ENCODE peak calls at places on chromosomes 4 and X, in four cellular contexts. Y is fibroblast of pulmonary artery, A is foreskin fibroblast, U is cardiac fibroblast. C is an unnamed sample.

GRCh38 chrX:44843318-44843702 is 511 bp upstream of the DUSP21 start:
- DNase-seq in Y (no peak), A (no peak), U (no peak), C (no peak)

GRCh38 chrX:152220612-152221011 is 82.2 kb upstream of the MAGEA10 start:
- DNase-seq in Y (peak; percentile 0), A (no peak), U (peak; percentile 44), C (peak; percentile 74)

GRCh38 chr4:166546009-166546408 is 673.0 kb downstream of the TLL1 start:
- DNase-seq in Y (no peak), A (no peak), U (no peak), C (no peak)

GRCh38 chr4:41455215-41455614 is 82.7 kb upstream of the LIMCH1 start:
- DNase-seq in Y (no peak), A (no peak), U (no peak), C (no peak)

GRCh38 chr4:1395941-1396805 is 10.1 kb downstream of the NKX1-1 start:
- DNase-seq in Y (no peak), A (no peak), U (no peak), C (no peak)

GRCh38 chr4:139419388-139419914 is 34.5 kb upstream of the RAB33B start:
- DNase-seq in Y (peak; percentile 96), A (peak; percentile 70), U (peak; percentile 95), C (peak; percentile 66)

GRCh38 chr4:44671636-44672035 is 6.6 kb upstream of the GUF1 start:
- DNase-seq in Y (no peak), A (no peak), U (no peak), C (no peak)

GRCh38 chr4:19382993-19383392 is 868.7 kb upstream of the SLIT2 start:
- DNase-seq in Y (peak; percentile 31), A (peak; percentile 73), U (peak; percentile 63), C (no peak)

GRCh38 chr4:1249731-1250526 is 999 bp upstream of the CTBP1 start:
- DNase-seq in Y (peak; percentile 46), A (no peak), U (peak; percentile 63), C (peak; percentile 26)

GRCh38 chrX:3244955-3245354 is 101.5 kb downstream of the MXRA5 start:
- DNase-seq in Y (peak; percentile 10), A (no peak), U (peak; percentile 6), C (no peak)

GRCh38 chr4:1608196-1608820 is 75.8 kb downstream of the FAM53A start:
- DNase-seq in Y (no peak), A (no peak), U (no peak), C (no peak)

GRCh38 chr4:23877758-23878229 is 12.1 kb downstream of the PPARGC1A start:
- DNase-seq in Y (peak; percentile 16), A (no peak), U (peak; percentile 5), C (peak; percentile 49)

GRCh38 chr4:185165605-185166063 is 22.6 kb downstream of the SLC25A4 start:
- DNase-seq in Y (peak; percentile 87), A (peak; percentile 63), U (peak; percentile 40), C (peak; percentile 74)

GRCh38 chr4:184313710-184314659 is 96.3 kb upstream of the ENPP6 start:
- DNase-seq in Y (no peak), A (no peak), U (no peak), C (no peak)

GRCh38 chrX:50700921-50701320 is 113.1 kb downstream of the SHROOM4 start:
- DNase-seq in Y (no peak), A (no peak), U (peak; percentile 61), C (no peak)

GRCh38 chr4:8128096-8128856 is 30.3 kb downstream of the ABLIM2 start:
- DNase-seq in Y (no peak), A (no peak), U (no peak), C (no peak)

GRCh38 chr4:38957947-38958346 is 74.3 kb downstream of the TMEM156 start:
- DNase-seq in Y (no peak), A (no peak), U (no peak), C (no peak)

GRCh38 chr4:92234393-92235176 is 69.2 kb upstream of the GRID2 start:
- DNase-seq in Y (peak; percentile 100), A (peak; percentile 70), U (peak; percentile 99), C (peak; percentile 92)

GRCh38 chr4:185716008-185716976 is 95.7 kb downstream of the SORBS2 start:
- DNase-seq in Y (no peak), A (no peak), U (no peak), C (no peak)

GRCh38 chr4:81592698-81593097 is 121.0 kb upstream of the RASGEF1B start:
- DNase-seq in Y (no peak), A (no peak), U (no peak), C (no peak)

GRCh38 chr4:37157403-37158167 is 87.0 kb upstream of the NWD2 start:
- DNase-seq in Y (no peak), A (no peak), U (no peak), C (no peak)

GRCh38 chrX:153521034-153521433 is 3.6 kb downstream of the ATP2B3 start:
- DNase-seq in Y (peak; percentile 26), A (no peak), U (no peak), C (no peak)

GRCh38 chr4:127370495-127371069 is 262.2 kb upstream of the INTU start:
- DNase-seq in Y (peak; percentile 30), A (no peak), U (no peak), C (no peak)

GRCh38 chr4:84481879-84482245 is 17.2 kb downstream of the NKX6-1 start:
- DNase-seq in Y (no peak), A (no peak), U (no peak), C (no peak)

GRCh38 chr4:19838858-19839257 is 412.8 kb upstream of the SLIT2 start:
- DNase-seq in Y (no peak), A (no peak), U (no peak), C (no peak)

GRCh38 chr4:85955614-85956295 is 404.1 kb downstream of the MAPK10 start:
- DNase-seq in Y (no peak), A (no peak), U (no peak), C (no peak)

GRCh38 chr4:48129307-48130014 is 4.6 kb downstream of the TXK start:
- DNase-seq in Y (peak; percentile 16), A (no peak), U (no peak), C (no peak)

GRCh38 chr4:2255501-2256155 is 6.3 kb downstream of the MXD4 start:
- DNase-seq in Y (peak; percentile 70), A (no peak), U (no peak), C (no peak)

GRCh38 chr4:67896421-67897065 is 12.7 kb upstream of the TMPRSS11D start:
- DNase-seq in Y (no peak), A (no peak), U (no peak), C (no peak)

GRCh38 chr4:6420036-6420435 is 52.4 kb downstream of the PPP2R2C start:
- DNase-seq in Y (no peak), A (no peak), U (no peak), C (no peak)

DNA sequence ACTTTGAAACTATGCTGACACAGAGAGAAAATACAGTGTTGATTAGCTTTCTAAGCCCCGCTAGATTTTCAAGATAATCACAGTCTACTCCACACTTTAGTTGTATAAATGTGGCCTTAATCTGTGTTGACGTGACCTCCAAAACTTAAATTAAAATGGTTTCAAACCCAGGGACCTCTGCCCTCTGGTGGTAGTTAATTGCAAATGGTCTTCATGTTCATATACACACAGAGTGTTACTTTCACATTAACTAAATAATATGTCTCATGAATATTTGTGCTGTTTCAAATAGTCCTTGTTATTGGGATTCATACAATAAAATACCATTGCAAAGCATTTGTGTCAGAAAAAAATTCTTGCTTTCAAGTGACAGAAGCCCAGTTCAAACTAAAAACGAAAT is 64.3 kb downstream of the TASL start:
- DNase-seq in Y (peak; percentile 20), A (no peak), U (peak; percentile 22), C (no peak)
- TF ChIP-seq CTCF in Y (peak; percentile 43), A (peak; percentile 25), U (peak; percentile 46), C (peak; percentile 49)

GRCh38 chr4:186946682-186947294 is 223.1 kb upstream of the FAT1 start:
- DNase-seq in Y (peak; percentile 42), A (no peak), U (peak; percentile 14), C (peak; percentile 40)

GRCh38 chr4:186946140-186946539 is 222.5 kb upstream of the FAT1 start:
- DNase-seq in Y (no peak), A (no peak), U (no peak), C (no peak)

GRCh38 chr4:186952709-186953108 is 229.1 kb upstream of the FAT1 start:
- DNase-seq in Y (no peak), A (no peak), U (no peak), C (no peak)

GRCh38 chr4:186949847-186950246 is 226.2 kb upstream of the FAT1 start:
- DNase-seq in Y (no peak), A (no peak), U (no peak), C (no peak)

DNA sequence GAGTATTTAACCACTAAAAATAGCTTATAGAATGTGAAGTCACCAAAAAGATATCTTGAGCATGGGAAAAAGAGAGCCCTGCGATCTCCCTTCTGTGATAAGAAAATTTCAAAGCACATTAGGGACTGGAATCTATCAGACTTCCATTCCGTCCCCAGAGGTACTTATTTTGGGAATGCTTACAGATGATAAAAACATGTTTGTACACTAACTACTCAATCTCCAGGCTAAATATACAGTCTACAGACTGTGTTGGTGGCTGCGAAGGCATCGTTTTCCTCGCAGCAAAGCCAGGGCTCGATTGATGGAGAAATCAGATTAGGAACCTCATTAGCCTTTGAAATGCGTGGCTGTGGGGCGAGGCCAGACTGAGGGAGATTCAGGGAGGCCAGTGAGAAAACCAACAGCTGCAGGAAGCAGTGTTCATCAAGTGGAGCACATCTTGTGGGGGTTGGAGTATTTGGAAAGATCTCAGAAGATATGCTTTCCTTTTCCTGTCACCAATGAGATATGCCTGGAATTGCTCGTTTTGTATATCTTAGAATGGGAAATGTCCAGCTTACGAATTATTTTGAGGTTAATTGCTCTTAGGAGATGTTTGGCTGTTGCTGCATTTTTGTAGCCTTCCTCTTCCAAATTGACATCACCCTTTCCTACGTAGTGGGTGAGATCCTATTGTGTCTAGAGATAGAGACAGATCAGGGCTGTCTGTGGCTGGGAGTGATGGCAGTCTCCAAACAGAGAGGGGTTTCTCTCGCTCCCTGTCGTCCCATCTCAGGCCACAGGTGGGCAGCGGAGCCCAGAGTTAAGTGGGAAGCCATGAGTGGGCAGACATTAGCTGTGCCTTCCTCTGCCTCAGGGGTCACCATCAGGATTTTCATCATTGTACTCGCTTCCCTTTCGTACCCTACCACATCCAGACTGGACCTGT is 225.0 kb upstream of the FAT1 start:
- DNase-seq in Y (peak; percentile 40), A (peak; percentile 33), U (peak; percentile 36), C (peak; percentile 75)
- TF ChIP-seq CTCF in Y (peak; percentile 65), A (peak; percentile 50), U (peak; percentile 39), C (peak; percentile 85)

DNA sequence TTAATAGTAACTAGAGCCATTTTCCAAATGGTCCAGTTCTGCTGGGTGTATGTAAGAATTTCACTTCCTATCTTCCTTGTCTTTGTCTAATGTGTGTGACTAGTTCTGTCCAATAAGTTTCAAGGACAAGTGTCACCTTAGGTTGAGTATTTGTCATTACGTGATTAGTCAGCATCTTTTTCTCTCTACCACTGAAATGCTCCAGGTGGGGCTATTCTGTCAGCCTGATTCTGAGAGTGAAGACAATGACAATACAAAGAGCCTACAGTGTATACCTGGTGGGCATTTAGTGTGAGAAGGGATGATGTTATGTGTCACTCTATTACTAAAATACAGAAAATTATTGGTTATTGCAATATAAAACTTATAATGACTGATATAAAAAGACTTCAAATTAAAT is 876.3 kb downstream of the C4orf33 start:
- DNase-seq in Y (no peak), A (no peak), U (no peak), C (no peak)
- TF ChIP-seq CTCF in Y (no peak), A (no peak), U (no peak), C (no peak)

GRCh38 chr4:57094482-57095223 is 15.5 kb downstream of the IGFBP7 start:
- DNase-seq in Y (peak; percentile 72), A (no peak), U (peak; percentile 92), C (peak; percentile 81)
- TF ChIP-seq CTCF in Y (peak; percentile 8), A (no peak), U (no peak), C (peak; percentile 27)